ENCODE peak calls at places on chromosomes 4 and X, in six cellular contexts. T, B, G, L, J and H are unnamed samples.

GRCh38 chr4:8409271-8410065 is 31.1 kb downstream of the ACOX3 start:
- DNase-seq in T (peak; percentile 51), B (no peak), G (peak; percentile 68), L (no peak), J (no peak), H (no peak)

GRCh38 chrX:151279161-151279560 is 102.8 kb downstream of the GPR50 start:
- DNase-seq in T (no peak), B (no peak), G (no peak), L (no peak), J (no peak), H (no peak)

GRCh38 chr4:88613417-88613875 is 21.2 kb downstream of the HERC3 start:
- DNase-seq in T (no peak), B (no peak), G (no peak), L (no peak), J (no peak), H (no peak)

GRCh38 chr4:38753021-38753806 is 29.6 kb downstream of the TLR10 start:
- DNase-seq in T (peak; percentile 62), B (peak; percentile 81), G (peak; percentile 96), L (no peak), J (peak; percentile 68), H (peak; percentile 56)

GRCh38 chr4:145061325-145061920 is 36.6 kb downstream of the ANAPC10 start:
- DNase-seq in T (no peak), B (peak; percentile 49), G (no peak), L (no peak), J (no peak), H (no peak)

GRCh38 chr4:181822005-181822375 is 421.2 kb upstream of the TENM3 start:
- DNase-seq in T (no peak), B (no peak), G (no peak), L (no peak), J (no peak), H (no peak)

GRCh38 chrX:10607233-10607632 is 13.2 kb downstream of the MID1 start:
- DNase-seq in T (no peak), B (no peak), G (no peak), L (no peak), J (no peak), H (no peak)

GRCh38 chr4:124712417-124713212 is at the start of gene ANKRD50:
- DNase-seq in T (peak; percentile 86), B (peak; percentile 81), G (peak; percentile 95), L (no peak), J (peak; percentile 87), H (peak; percentile 83)

GRCh38 chr4:1027916-1028240 is 16.5 kb downstream of the FGFRL1 start:
- DNase-seq in T (no peak), B (no peak), G (no peak), L (no peak), J (no peak), H (no peak)

GRCh38 chr4:54658321-54659093 is 750 bp downstream of the KIT start:
- DNase-seq in T (peak; percentile 46), B (peak; percentile 13), G (no peak), L (no peak), J (peak; percentile 78), H (peak; percentile 25)

GRCh38 chrX:5876984-5877655 is 351.5 kb downstream of the NLGN4X start:
- DNase-seq in T (peak; percentile 9), B (no peak), G (no peak), L (no peak), J (peak; percentile 46), H (no peak)

GRCh38 chr4:88985088-88985779 is 71.8 kb downstream of the FAM13A start:
- DNase-seq in T (no peak), B (no peak), G (no peak), L (no peak), J (no peak), H (no peak)

GRCh38 chr4:139535852-139536234 is 20.2 kb downstream of the SETD7 start:
- DNase-seq in T (no peak), B (no peak), G (no peak), L (no peak), J (no peak), H (peak; percentile 57)

GRCh38 chr4:83643036-83643435 is 107.1 kb downstream of the GPAT3 start:
- DNase-seq in T (no peak), B (no peak), G (no peak), L (no peak), J (no peak), H (no peak)

GRCh38 chr4:13601060-13601459 is 26.5 kb downstream of the BOD1L1 start:
- DNase-seq in T (no peak), B (no peak), G (no peak), L (peak; percentile 32), J (no peak), H (no peak)
- TF ChIP-seq POLR2A in T (no peak), B (no peak), G (no peak), L (no peak), J (no peak), H (no peak)

GRCh38 chr4:102871772-102872171 is 3.0 kb downstream of the CISD2 start:
- DNase-seq in T (no peak), B (no peak), G (no peak), L (no peak), J (no peak), H (no peak)

GRCh38 chr4:102869569-102870227 is 906 bp downstream of the CISD2 start:
- DNase-seq in T (no peak), B (no peak), G (no peak), L (no peak), J (no peak), H (no peak)

GRCh38 chr4:102868782-102869568 is at the start of gene CISD2:
- DNase-seq in T (peak; percentile 94), B (peak; percentile 82), G (peak; percentile 96), L (peak; percentile 80), J (peak; percentile 92), H (peak; percentile 91)

GRCh38 chr4:102867278-102868152 is 1.3 kb upstream of the CISD2 start:
- DNase-seq in T (no peak), B (no peak), G (no peak), L (peak; percentile 34), J (no peak), H (no peak)

DNA sequence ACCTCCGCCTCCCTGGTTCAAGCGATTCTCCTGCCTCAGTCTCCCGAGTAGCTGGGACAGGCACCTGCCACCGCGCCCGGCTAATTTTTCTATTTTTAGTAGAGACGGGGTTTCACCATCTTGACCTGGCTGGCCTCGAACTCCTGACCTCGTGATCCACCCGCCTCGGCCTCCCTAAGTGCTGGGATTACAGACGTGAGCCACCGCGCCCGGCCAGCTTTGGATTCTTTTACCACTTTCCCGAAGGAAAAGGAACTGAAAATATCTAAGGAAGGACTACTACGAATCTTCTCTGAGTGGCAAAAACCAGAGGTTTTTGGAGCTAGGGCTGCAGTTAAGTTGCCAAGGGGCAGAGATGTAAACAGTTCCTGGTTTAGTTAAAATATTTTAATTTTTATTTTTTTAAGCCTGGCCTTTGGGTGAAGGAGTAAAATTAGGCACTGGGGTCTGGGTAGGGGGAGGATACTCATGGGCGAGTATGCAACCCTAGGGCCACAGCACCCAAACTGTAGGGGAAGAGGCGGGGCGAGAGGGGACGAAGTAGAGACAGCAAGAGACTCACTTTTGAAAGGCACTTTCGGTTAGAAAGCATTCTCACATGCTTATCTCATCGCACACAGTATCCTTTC is 525 bp upstream of the CISD2 start:
- DNase-seq in T (peak; percentile 13), B (no peak), G (peak; percentile 66), L (no peak), J (no peak), H (no peak)
- TF ChIP-seq POLR2AphosphoS5 in T (no peak), B (no peak), G (no peak), L (peak; percentile 92), J (no peak), H (peak; percentile 16)

GRCh38 chr4:155952546-155952945 is 1.1 kb downstream of the CTSO start:
- DNase-seq in T (no peak), B (no peak), G (no peak), L (no peak), J (no peak), H (no peak)

GRCh38 chr4:155954939-155955338 is 1.3 kb upstream of the CTSO start:
- DNase-seq in T (no peak), B (no peak), G (no peak), L (no peak), J (no peak), H (no peak)

GRCh38 chr4:155950461-155950860 is 3.2 kb downstream of the CTSO start:
- DNase-seq in T (no peak), B (no peak), G (no peak), L (no peak), J (no peak), H (no peak)

GRCh38 chr4:155954118-155954503 is 445 bp upstream of the CTSO start:
- DNase-seq in T (peak; percentile 12), B (no peak), G (peak; percentile 65), L (no peak), J (no peak), H (no peak)

DNA sequence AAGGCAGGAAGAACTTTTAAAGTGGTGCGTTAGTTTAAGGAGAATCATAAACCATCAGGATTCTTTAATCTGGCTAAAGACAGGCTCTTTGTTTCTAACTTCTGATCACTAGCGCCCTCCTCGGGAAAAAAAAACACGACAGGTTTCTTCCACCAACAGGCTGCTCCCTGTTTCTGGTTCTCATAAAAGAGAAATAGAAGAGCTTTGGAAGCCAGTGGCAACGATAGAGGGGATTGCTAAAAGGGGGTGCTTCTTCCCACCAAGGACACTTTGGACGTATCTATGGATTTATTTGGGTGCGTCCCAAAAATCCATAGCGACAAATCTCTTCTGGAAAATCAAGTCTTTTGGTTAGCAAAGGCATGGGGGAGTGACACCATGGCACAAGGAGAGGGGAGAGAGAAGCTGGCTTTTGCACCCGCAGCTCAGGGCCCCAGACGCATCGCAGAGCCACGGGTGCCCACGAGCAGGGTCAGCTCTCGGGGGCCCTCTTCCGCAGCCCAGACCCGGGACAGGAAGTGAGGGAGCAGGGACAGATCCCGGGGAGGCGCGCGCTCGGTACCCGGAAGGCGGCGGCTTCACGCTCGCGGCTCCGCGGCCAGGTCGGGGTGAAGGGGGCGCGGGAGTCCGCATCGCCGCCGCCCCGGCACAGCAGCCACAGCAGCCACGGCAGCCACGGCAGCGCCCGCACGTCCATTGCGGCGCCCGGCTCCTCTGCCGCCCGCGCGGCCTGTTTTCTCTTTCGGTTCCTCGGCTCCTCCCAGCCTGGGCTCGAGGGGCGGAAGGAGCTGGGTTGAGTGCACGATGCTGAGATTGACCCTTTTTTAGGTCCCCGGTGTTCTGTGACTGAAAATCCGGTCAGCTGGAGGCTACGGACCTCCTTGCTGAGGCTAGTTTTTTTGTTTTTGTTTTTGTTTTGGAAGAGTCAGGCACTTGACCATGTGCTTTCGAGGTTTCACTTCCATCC is at the start of gene CTSO:
- DNase-seq in T (peak; percentile 75), B (peak; percentile 56), G (peak; percentile 88), L (peak; percentile 48), J (peak; percentile 76), H (peak; percentile 68)
- TF ChIP-seq POLR2A in T (peak; percentile 57), B (peak; percentile 15), G (no peak), L (peak; percentile 94), J (no peak), H (peak; percentile 34)

GRCh38 chr4:6763330-6763851 is 19.1 kb upstream of the KIAA0232 start:
- DNase-seq in T (peak; percentile 45), B (no peak), G (no peak), L (no peak), J (no peak), H (peak; percentile 68)
- TF ChIP-seq POLR2AphosphoS5 in T (no peak), B (no peak), G (no peak), L (no peak), J (no peak), H (peak; percentile 73)